ENCODE peak calls at places on chromosomes 5 and 9, in nine cellular contexts. E is CD8-positive, alpha-beta T cell; S is NCI-H2081; Z is psoas muscle; T is stimulated activated CD8-positive, alpha-beta memory T cell treated with anti-CD3 and anti-CD28 coated beads, Interleukin-4, amount 100 ng/mL, for 48 hours; Q is osteoblast; R is stomach; X is NCI-H69; K is activated naive CD8-positive, alpha-beta T cell treated with anti-CD3 and anti-CD28 coated beads, Interleukin-2, amount 10 ng/mL, durations not matched to agents 7 days and 5 days. G is an unnamed sample.

GRCh38 chr9:99478469-99479027 is 256.5 kb downstream of the SEC61B start:
- DNase-seq in E (no peak), S (no peak), Z (no peak), T (no peak), Q (no peak), R (no peak), X (no peak), K (no peak), G (peak; percentile 89)

GRCh38 chr9:126663661-126664072 is 49.9 kb downstream of the LMX1B start:
- DNase-seq in E (no peak), S (no peak), Z (no peak), T (no peak), Q (no peak), R (peak; percentile 70), X (peak; percentile 16), K (no peak), G (no peak)

GRCh38 chr5:10328323-10328722 is 20.6 kb upstream of the CMBL start:
- DNase-seq in E (no peak), S (no peak), Z (no peak), T (peak; percentile 3), Q (no peak), R (no peak), X (no peak), K (no peak), G (no peak)

GRCh38 chr5:74639538-74640449 is 734 bp downstream of the ENC1 start:
- DNase-seq in E (no peak), S (no peak), Z (peak; percentile 75), T (peak; percentile 60), Q (peak; percentile 72), R (peak; percentile 52), X (peak; percentile 81), K (peak; percentile 56), G (peak; percentile 76)

GRCh38 chr9:98502976-98503325 is 205.8 kb downstream of the GABBR2 start:
- DNase-seq in E (no peak), S (no peak), Z (no peak), T (no peak), Q (no peak), R (no peak), X (peak; percentile 17), K (no peak), G (no peak)

GRCh38 chr9:130920762-130921482 is 18.1 kb downstream of the FIBCD1 start:
- DNase-seq in E (no peak), S (no peak), Z (no peak), T (no peak), Q (peak; percentile 92), R (no peak), X (no peak), K (no peak), G (no peak)

GRCh38 chr5:139689631-139690384 is 41.7 kb downstream of the CXXC5 start:
- DNase-seq in E (no peak), S (peak; percentile 8), Z (no peak), T (no peak), Q (peak; percentile 96), R (peak; percentile 74), X (peak; percentile 49), K (no peak), G (peak; percentile 70)

GRCh38 chr9:4665357-4665756 is 923 bp downstream of the SPATA6L start:
- DNase-seq in E (no peak), S (peak; percentile 77), Z (no peak), T (no peak), Q (no peak), R (no peak), X (peak; percentile 77), K (no peak), G (peak; percentile 37)

GRCh38 chr9:137295313-137296213 is 6.5 kb downstream of the NRARP start:
- DNase-seq in E (no peak), S (peak; percentile 12), Z (no peak), T (peak; percentile 73), Q (peak; percentile 99), R (peak; percentile 57), X (peak; percentile 63), K (peak; percentile 87), G (peak; percentile 97)